ENCODE peak calls at places on chromosome 18, in seven cellular contexts. A is fibroblast of pulmonary artery, W is psoas muscle, F is AG10803, X is neural progenitor cell, B is IMR-90, C is HFFc6. I is an unnamed sample.

GRCh38 chr18:51153659-51154371 is 43.7 kb downstream of the MEX3C start:
- DNase-seq in A (no peak), W (peak; percentile 59), F (no peak), X (no peak), B (no peak), C (no peak), I (no peak)

GRCh38 chr18:52288403-52289004 is 51.5 kb upstream of the DCC start:
- DNase-seq in A (peak; percentile 20), W (no peak), F (peak; percentile 1), X (peak; percentile 66), B (no peak), C (no peak), I (peak; percentile 62)

GRCh38 chr18:48952287-48953095 is 1.7 kb upstream of the SMAD7 start:
- DNase-seq in A (peak; percentile 83), W (peak; percentile 90), F (peak; percentile 87), X (peak; percentile 94), B (peak; percentile 86), C (peak; percentile 78), I (peak; percentile 86)

GRCh38 chr18:61908661-61909060 is 15.9 kb upstream of the RNF152 start:
- DNase-seq in A (no peak), W (no peak), F (no peak), X (no peak), B (no peak), C (no peak), I (no peak)

GRCh38 chr18:3305354-3305762 is 43.4 kb downstream of the MYL12B start:
- DNase-seq in A (peak; percentile 98), W (no peak), F (peak; percentile 95), X (no peak), B (peak; percentile 100), C (peak; percentile 91), I (no peak)

GRCh38 chr18:62506495-62507143 is 16.2 kb upstream of the ZCCHC2 start:
- DNase-seq in A (no peak), W (no peak), F (no peak), X (no peak), B (no peak), C (no peak), I (no peak)

GRCh38 chr18:45110577-45111506 is 430.2 kb downstream of the SETBP1 start:
- DNase-seq in A (peak; percentile 8), W (peak; percentile 69), F (peak; percentile 59), X (no peak), B (no peak), C (no peak), I (no peak)

GRCh38 chr18:48050176-48050575 is 119.7 kb upstream of the SMAD2 start:
- DNase-seq in A (no peak), W (no peak), F (no peak), X (no peak), B (no peak), C (no peak), I (no peak)

GRCh38 chr18:48312066-48312465 is 97.1 kb downstream of the ZBTB7C start:
- DNase-seq in A (no peak), W (no peak), F (no peak), X (no peak), B (no peak), C (no peak), I (no peak)

GRCh38 chr18:38752430-38752829 is 1186.8 kb upstream of the CELF4 start:
- DNase-seq in A (no peak), W (no peak), F (no peak), X (no peak), B (no peak), C (no peak), I (no peak)

GRCh38 chr18:59109375-59109774 is 30.3 kb upstream of the SEC11C start:
- DNase-seq in A (no peak), W (no peak), F (peak; percentile 68), X (no peak), B (no peak), C (no peak), I (no peak)

GRCh38 chr18:58161659-58162058 is 117.6 kb downstream of the NEDD4L start:
- DNase-seq in A (peak; percentile 21), W (no peak), F (no peak), X (peak; percentile 39), B (no peak), C (no peak), I (no peak)

GRCh38 chr18:46366211-46366610 is 262.0 kb downstream of the HAUS1 start:
- DNase-seq in A (no peak), W (no peak), F (no peak), X (no peak), B (no peak), C (no peak), I (no peak)

GRCh38 chr18:58247363-58247834 is 203.4 kb downstream of the NEDD4L start:
- DNase-seq in A (peak; percentile 45), W (peak; percentile 51), F (no peak), X (peak; percentile 66), B (peak; percentile 11), C (no peak), I (peak; percentile 40)

GRCh38 chr18:63152791-63153190 is 166.8 kb downstream of the BCL2 start:
- DNase-seq in A (no peak), W (no peak), F (no peak), X (no peak), B (no peak), C (no peak), I (no peak)

GRCh38 chr18:44716697-44717163 is 36.0 kb downstream of the SETBP1 start:
- DNase-seq in A (no peak), W (no peak), F (no peak), X (no peak), B (no peak), C (no peak), I (no peak)

DNA sequence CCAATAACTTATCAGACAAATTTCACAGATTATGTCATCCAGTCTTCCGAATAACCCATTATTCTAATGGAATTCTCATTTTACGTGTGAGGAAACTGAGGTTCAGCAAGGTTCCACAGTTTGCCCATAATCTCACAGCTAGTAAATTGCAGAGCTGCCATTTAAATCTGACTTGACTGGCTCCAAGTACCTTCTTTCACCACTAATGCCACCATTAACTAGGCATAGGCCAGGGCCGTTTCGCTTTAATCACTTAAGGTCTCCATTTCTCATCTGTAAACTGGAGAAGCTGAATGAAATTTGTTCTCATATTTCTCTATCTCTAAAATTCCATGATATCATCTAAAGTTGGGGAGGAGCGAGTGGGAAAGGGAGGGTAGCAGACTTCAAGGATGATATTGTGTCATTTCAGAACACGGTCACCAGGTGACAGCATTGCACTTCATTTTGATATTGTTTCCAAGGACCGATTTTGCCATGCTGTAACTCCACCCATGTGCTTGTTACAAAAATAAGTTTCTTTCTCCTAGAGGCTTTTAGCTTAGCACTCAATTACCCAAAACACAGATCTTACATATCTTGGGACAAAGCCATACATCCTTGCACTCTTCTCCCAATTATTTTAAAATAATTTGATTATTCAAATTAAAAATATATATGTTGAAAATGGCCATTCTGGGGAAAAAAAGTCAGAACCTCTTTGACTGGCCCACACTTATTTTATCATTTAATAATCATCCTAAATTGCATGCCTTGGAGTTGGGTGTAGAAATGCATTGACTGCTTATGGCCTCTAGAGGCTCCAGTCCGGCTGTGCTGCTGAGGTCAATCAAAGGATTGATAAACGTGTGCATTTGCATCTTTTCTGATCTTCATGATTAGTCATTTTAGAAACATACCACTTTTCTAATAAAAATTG is 123.8 kb downstream of the AKAIN1 start:
- DNase-seq in A (peak; percentile 51), W (no peak), F (peak; percentile 18), X (peak; percentile 65), B (peak; percentile 15), C (peak; percentile 19), I (peak; percentile 50)
- TF ChIP-seq CTCF in A (peak; percentile 34), W (peak; percentile 38), F (peak; percentile 53), X (peak; percentile 67), B (peak; percentile 36), C (peak; percentile 68), I (peak; percentile 73)

GRCh38 chr18:23662309-23663263 is at the start of gene ANKRD29:
- DNase-seq in A (peak; percentile 17), W (peak; percentile 51), F (peak; percentile 29), X (peak; percentile 81), B (no peak), C (no peak), I (peak; percentile 71)

GRCh38 chr18:23667114-23667513 is 4.4 kb upstream of the ANKRD29 start:
- DNase-seq in A (no peak), W (no peak), F (no peak), X (no peak), B (no peak), C (no peak), I (no peak)

GRCh38 chr18:23661735-23662308 is 889 bp downstream of the ANKRD29 start:
- DNase-seq in A (no peak), W (no peak), F (no peak), X (no peak), B (no peak), C (no peak), I (no peak)

GRCh38 chr18:23668731-23669130 is 6.0 kb upstream of the ANKRD29 start:
- DNase-seq in A (no peak), W (no peak), F (no peak), X (no peak), B (no peak), C (no peak), I (no peak)

DNA sequence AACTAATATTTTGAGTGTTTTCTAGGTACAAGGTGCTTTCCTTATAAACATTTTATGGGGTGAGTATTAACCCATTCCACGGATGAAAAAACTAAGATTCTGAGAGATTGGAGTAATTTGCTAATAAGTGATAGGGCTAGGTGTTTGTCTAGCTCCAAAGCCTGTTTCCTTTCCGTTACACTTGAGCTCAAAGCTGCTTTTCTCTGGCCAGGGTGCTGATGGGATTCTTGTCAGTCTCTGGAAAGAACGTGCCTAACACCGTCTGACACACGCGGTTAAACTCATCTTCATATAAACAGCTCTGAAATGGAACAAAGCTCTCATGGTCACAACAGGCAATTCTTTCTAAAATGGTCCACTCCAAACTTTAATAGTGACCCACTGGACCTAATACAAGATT is 2.0 kb upstream of the ANKRD29 start:
- DNase-seq in A (no peak), W (no peak), F (no peak), X (no peak), B (peak; percentile 19), C (no peak), I (no peak)
- TF ChIP-seq CTCF in A (no peak), W (no peak), F (no peak), X (no peak), B (no peak), C (no peak), I (no peak)

GRCh38 chr18:12276736-12277554 is 22.8 kb downstream of the CIDEA start:
- DNase-seq in A (no peak), W (no peak), F (no peak), X (no peak), B (peak; percentile 18), C (no peak), I (no peak)

GRCh38 chr18:12279781-12280531 is 25.8 kb downstream of the CIDEA start:
- DNase-seq in A (no peak), W (no peak), F (no peak), X (no peak), B (no peak), C (no peak), I (no peak)

GRCh38 chr18:12278153-12278764 is 24.1 kb downstream of the CIDEA start:
- DNase-seq in A (peak; percentile 26), W (no peak), F (no peak), X (peak; percentile 38), B (peak; percentile 13), C (no peak), I (no peak)

GRCh38 chr18:12281861-12282260 is 26.2 kb upstream of the TUBB6 start:
- DNase-seq in A (no peak), W (no peak), F (peak; percentile 32), X (no peak), B (no peak), C (peak; percentile 29), I (no peak)

GRCh38 chr18:12278765-12279682 is 24.9 kb downstream of the CIDEA start:
- DNase-seq in A (peak; percentile 99), W (peak; percentile 83), F (peak; percentile 95), X (peak; percentile 87), B (peak; percentile 98), C (peak; percentile 94), I (peak; percentile 65)
- TF ChIP-seq CTCF in A (peak; percentile 13), W (peak; percentile 9), F (peak; percentile 21), X (peak; percentile 12), B (peak; percentile 2), C (peak; percentile 40), I (no peak)

GRCh38 chr18:26771524-26771923 is 94.0 kb downstream of the AQP4 start:
- DNase-seq in A (peak; percentile 11), W (no peak), F (no peak), X (peak; percentile 47), B (no peak), C (no peak), I (no peak)
- TF ChIP-seq CTCF in A (peak; percentile 36), W (no peak), F (peak; percentile 44), X (peak; percentile 66), B (no peak), C (no peak), I (peak; percentile 35)